ENCODE peak calls at places on chromosome 6, in seven cellular contexts. O is CD8-positive, alpha-beta T cell; L is H7; J is erythroblast; V is left cardiac atrium; H is neural crest cell; K is B cell. N is an unnamed sample.

GRCh38 chr6:166466178-166467122 is 83.7 kb upstream of the MPC1 start:
- DNase-seq in O (no peak), L (no peak), J (no peak), V (no peak), H (no peak), K (no peak), N (no peak)

GRCh38 chr6:142551145-142551811 is 249.5 kb downstream of the ADGRG6 start:
- DNase-seq in O (peak), L (no peak), J (no peak), V (no peak), H (no peak), K (no peak), N (no peak)

GRCh38 chr6:31707701-31708100 is 1.0 kb downstream of the LY6G6F start:
- DNase-seq in O (no peak), L (no peak), J (no peak), V (no peak), H (no peak), K (peak), N (no peak)

GRCh38 chr6:37134622-37135191 is 35.2 kb upstream of the PIM1 start:
- DNase-seq in O (no peak), L (no peak), J (peak), V (peak), H (no peak), K (no peak), N (peak)

GRCh38 chr6:82397962-82398692 is 34.5 kb downstream of the TPBG start:
- DNase-seq in O (no peak), L (no peak), J (no peak), V (no peak), H (no peak), K (no peak), N (no peak)

GRCh38 chr6:123771126-123771525 is 32.5 kb upstream of the NKAIN2 start:
- DNase-seq in O (no peak), L (no peak), J (no peak), V (no peak), H (no peak), K (no peak), N (no peak)

GRCh38 chr6:11806561-11807317 is 28.1 kb upstream of the ADTRP start:
- DNase-seq in O (no peak), L (no peak), J (no peak), V (no peak), H (no peak), K (no peak), N (no peak)

GRCh38 chr6:75094614-75095321 is 111.1 kb downstream of the COL12A1 start:
- DNase-seq in O (no peak), L (no peak), J (no peak), V (no peak), H (no peak), K (no peak), N (no peak)

GRCh38 chr6:143058987-143059386 is 1.7 kb upstream of the AIG1 start:
- DNase-seq in O (no peak), L (no peak), J (peak), V (no peak), H (no peak), K (no peak), N (no peak)

GRCh38 chr6:8108031-8108660 is 5.8 kb upstream of the EEF1E1 start:
- DNase-seq in O (no peak), L (no peak), J (peak), V (no peak), H (no peak), K (no peak), N (no peak)

N was measured in T-helper 1 cell.